ENCODE peak calls at places on chromosomes 12 and 14, in ten cellular contexts. K is fibroblast of pulmonary artery; B is A673; U is IMR-90; F is Jurkat, Clone E6-1; V is ascending aorta; A is HFF-Myc; H is CD8-positive, alpha-beta memory T cell; M is CD8-positive, alpha-beta T cell; I is pancreas. T is an unnamed sample.

GRCh38 chr12:122471324-122472226 is 29.2 kb downstream of the ZCCHC8 start:
- DNase-seq in K (peak), B (peak), U (peak), F (peak), V (no peak), A (peak), H (peak), M (no peak), I (no peak), T (peak)

GRCh38 chr12:98856897-98857540 is 211.9 kb downstream of the APAF1 start:
- DNase-seq in K (no peak), B (peak), U (no peak), F (no peak), V (no peak), A (no peak), H (no peak), M (no peak), I (no peak), T (no peak)

GRCh38 chr12:48601013-48601756 is 31.3 kb upstream of the LALBA start:
- DNase-seq in K (peak), B (peak), U (peak), F (no peak), V (no peak), A (peak), H (no peak), M (no peak), I (no peak), T (peak)

GRCh38 chr14:35965425-35965824 is 139.3 kb downstream of the BRMS1L start:
- DNase-seq in K (no peak), B (no peak), U (no peak), F (no peak), V (no peak), A (no peak), H (no peak), M (no peak), I (no peak), T (no peak)

GRCh38 chr12:74129702-74130101 is 407.9 kb upstream of the ATXN7L3B start:
- DNase-seq in K (no peak), B (no peak), U (no peak), F (no peak), V (no peak), A (no peak), H (no peak), M (no peak), I (no peak), T (no peak)

GRCh38 chr12:14883663-14884062 is 2.0 kb downstream of the MGP start:
- DNase-seq in K (no peak), B (no peak), U (no peak), F (no peak), V (no peak), A (no peak), H (no peak), M (no peak), I (no peak), T (no peak)

GRCh38 chr12:2876431-2877046 is 435 bp downstream of the FOXM1 start:
- DNase-seq in K (peak), B (peak), U (no peak), F (peak), V (no peak), A (no peak), H (no peak), M (peak), I (no peak), T (peak)

GRCh38 chr14:43165651-43166050 is 1341.4 kb downstream of the FSCB start:
- DNase-seq in K (peak), B (no peak), U (no peak), F (no peak), V (no peak), A (no peak), H (no peak), M (no peak), I (no peak), T (no peak)

GRCh38 chr12:54452628-54453027 is 20.8 kb downstream of the GTSF1 start:
- DNase-seq in K (no peak), B (no peak), U (no peak), F (no peak), V (no peak), A (no peak), H (no peak), M (no peak), I (no peak), T (no peak)

GRCh38 chr12:127162902-127163301 is 1104.1 kb upstream of the TMEM132C start:
- DNase-seq in K (peak), B (peak), U (peak), F (peak), V (no peak), A (peak), H (peak), M (peak), I (no peak), T (peak)

GRCh38 chr14:64671591-64671990 is 32.6 kb upstream of the PLEKHG3 start:
- DNase-seq in K (peak), B (peak), U (peak), F (peak), V (no peak), A (no peak), H (no peak), M (no peak), I (no peak), T (peak)

GRCh38 chr12:64480148-64480547 is 28.2 kb downstream of the TBK1 start:
- DNase-seq in K (no peak), B (no peak), U (peak), F (no peak), V (no peak), A (no peak), H (no peak), M (no peak), I (no peak), T (peak)

GRCh38 chr12:96587691-96588090 is 98.3 kb downstream of the CFAP54 start:
- DNase-seq in K (peak), B (no peak), U (peak), F (no peak), V (no peak), A (no peak), H (no peak), M (no peak), I (no peak), T (peak)

GRCh38 chr14:101497910-101498860 is 63.1 kb upstream of the DIO3 start:
- DNase-seq in K (no peak), B (no peak), U (no peak), F (no peak), V (no peak), A (no peak), H (no peak), M (no peak), I (peak), T (no peak)

GRCh38 chr14:39102265-39102968 is 618 bp downstream of the SEC23A start:
- DNase-seq in K (peak), B (peak), U (peak), F (no peak), V (no peak), A (no peak), H (no peak), M (no peak), I (no peak), T (peak)

GRCh38 chr12:26153421-26154154 is 28.8 kb upstream of the BHLHE41 start:
- DNase-seq in K (peak), B (peak), U (peak), F (no peak), V (no peak), A (peak), H (no peak), M (no peak), I (no peak), T (peak)

GRCh38 chr12:26492406-26492805 is 297.0 kb downstream of the SSPN start:
- DNase-seq in K (no peak), B (no peak), U (no peak), F (no peak), V (no peak), A (no peak), H (no peak), M (no peak), I (no peak), T (no peak)

GRCh38 chr14:72737560-72737943 is 156.3 kb downstream of the DPF3 start:
- DNase-seq in K (no peak), B (no peak), U (no peak), F (no peak), V (no peak), A (no peak), H (no peak), M (no peak), I (no peak), T (no peak)

GRCh38 chr12:114875323-114875722 is 191.3 kb upstream of the TBX3 start:
- DNase-seq in K (no peak), B (no peak), U (no peak), F (no peak), V (no peak), A (no peak), H (no peak), M (no peak), I (no peak), T (no peak)

GRCh38 chr12:51985136-51985835 is 21.5 kb upstream of the TAMALIN start:
- DNase-seq in K (no peak), B (no peak), U (no peak), F (no peak), V (no peak), A (no peak), H (no peak), M (no peak), I (no peak), T (no peak)

GRCh38 chr12:85569261-85569660 is 266.9 kb downstream of the RASSF9 start:
- DNase-seq in K (no peak), B (no peak), U (no peak), F (no peak), V (no peak), A (no peak), H (no peak), M (no peak), I (no peak), T (no peak)

GRCh38 chr12:114384746-114385145 is 21.2 kb downstream of the TBX5 start:
- DNase-seq in K (peak), B (no peak), U (no peak), F (no peak), V (no peak), A (no peak), H (no peak), M (no peak), I (no peak), T (no peak)

GRCh38 chr12:54411398-54412241 is 7.4 kb downstream of the ITGA5 start:
- DNase-seq in K (peak), B (peak), U (peak), F (no peak), V (peak), A (peak), H (peak), M (peak), I (no peak), T (peak)

GRCh38 chr14:69839017-69839416 is 40.2 kb upstream of the SMOC1 start:
- DNase-seq in K (no peak), B (no peak), U (no peak), F (no peak), V (no peak), A (no peak), H (no peak), M (no peak), I (no peak), T (no peak)

GRCh38 chr14:104924421-104925213 is at the start of gene PLD4:
- DNase-seq in K (no peak), B (no peak), U (no peak), F (no peak), V (no peak), A (no peak), H (no peak), M (no peak), I (peak), T (no peak)

GRCh38 chr12:65845751-65846537 is 21.7 kb downstream of the HMGA2 start:
- DNase-seq in K (no peak), B (no peak), U (peak), F (no peak), V (no peak), A (no peak), H (no peak), M (no peak), I (no peak), T (no peak)

GRCh38 chr12:52212701-52213540 is 20.1 kb upstream of the KRT7 start:
- DNase-seq in K (no peak), B (no peak), U (no peak), F (no peak), V (peak), A (no peak), H (peak), M (no peak), I (no peak), T (no peak)

GRCh38 chr12:4278582-4278939 is 5.0 kb downstream of the CCND2 start:
- DNase-seq in K (no peak), B (no peak), U (no peak), F (no peak), V (no peak), A (no peak), H (no peak), M (no peak), I (no peak), T (no peak)

GRCh38 chr14:78341827-78342389 is 171.7 kb downstream of the NRXN3 start:
- DNase-seq in K (no peak), B (no peak), U (no peak), F (no peak), V (no peak), A (no peak), H (no peak), M (no peak), I (no peak), T (no peak)

GRCh38 chr12:5432011-5432400 is at the start of gene NTF3:
- DNase-seq in K (peak), B (no peak), U (peak), F (peak), V (no peak), A (no peak), H (no peak), M (no peak), I (no peak), T (peak)

GRCh38 chr12:110677206-110677911 is 11.6 kb downstream of the HVCN1 start:
- DNase-seq in K (no peak), B (no peak), U (no peak), F (peak), V (no peak), A (no peak), H (no peak), M (peak), I (no peak), T (no peak)

GRCh38 chr12:92133795-92134637 is 11.6 kb downstream of the BTG1 start:
- DNase-seq in K (no peak), B (no peak), U (no peak), F (no peak), V (no peak), A (no peak), H (no peak), M (no peak), I (no peak), T (no peak)

GRCh38 chr12:30067156-30067555 is 283.4 kb upstream of the TMTC1 start:
- DNase-seq in K (peak), B (no peak), U (peak), F (no peak), V (no peak), A (no peak), H (no peak), M (no peak), I (no peak), T (peak)

GRCh38 chr12:52210186-52210924 is 18.5 kb upstream of the KRT80 start:
- DNase-seq in K (peak), B (no peak), U (peak), F (no peak), V (no peak), A (no peak), H (no peak), M (no peak), I (peak), T (peak)

GRCh38 chr12:26091837-26092236 is 33.0 kb downstream of the BHLHE41 start:
- DNase-seq in K (no peak), B (peak), U (no peak), F (no peak), V (no peak), A (no peak), H (no peak), M (no peak), I (no peak), T (no peak)

GRCh38 chr14:104333903-104334811 is 195.8 kb downstream of the KIF26A start:
- DNase-seq in K (no peak), B (no peak), U (no peak), F (no peak), V (no peak), A (no peak), H (no peak), M (no peak), I (peak), T (no peak)

GRCh38 chr12:124684496-124684895 is 117.1 kb upstream of the NCOR2 start:
- DNase-seq in K (no peak), B (no peak), U (peak), F (no peak), V (no peak), A (no peak), H (no peak), M (no peak), I (no peak), T (no peak)

GRCh38 chr12:124683725-124684124 is 116.3 kb upstream of the NCOR2 start:
- DNase-seq in K (no peak), B (no peak), U (no peak), F (no peak), V (no peak), A (no peak), H (no peak), M (no peak), I (no peak), T (no peak)

GRCh38 chr12:124686001-124686884 is 118.8 kb upstream of the NCOR2 start:
- DNase-seq in K (peak), B (peak), U (peak), F (no peak), V (no peak), A (no peak), H (no peak), M (no peak), I (no peak), T (peak)

GRCh38 chr12:124685689-124685993 is 118.2 kb upstream of the NCOR2 start:
- DNase-seq in K (no peak), B (no peak), U (no peak), F (no peak), V (no peak), A (no peak), H (no peak), M (no peak), I (no peak), T (no peak)

DNA sequence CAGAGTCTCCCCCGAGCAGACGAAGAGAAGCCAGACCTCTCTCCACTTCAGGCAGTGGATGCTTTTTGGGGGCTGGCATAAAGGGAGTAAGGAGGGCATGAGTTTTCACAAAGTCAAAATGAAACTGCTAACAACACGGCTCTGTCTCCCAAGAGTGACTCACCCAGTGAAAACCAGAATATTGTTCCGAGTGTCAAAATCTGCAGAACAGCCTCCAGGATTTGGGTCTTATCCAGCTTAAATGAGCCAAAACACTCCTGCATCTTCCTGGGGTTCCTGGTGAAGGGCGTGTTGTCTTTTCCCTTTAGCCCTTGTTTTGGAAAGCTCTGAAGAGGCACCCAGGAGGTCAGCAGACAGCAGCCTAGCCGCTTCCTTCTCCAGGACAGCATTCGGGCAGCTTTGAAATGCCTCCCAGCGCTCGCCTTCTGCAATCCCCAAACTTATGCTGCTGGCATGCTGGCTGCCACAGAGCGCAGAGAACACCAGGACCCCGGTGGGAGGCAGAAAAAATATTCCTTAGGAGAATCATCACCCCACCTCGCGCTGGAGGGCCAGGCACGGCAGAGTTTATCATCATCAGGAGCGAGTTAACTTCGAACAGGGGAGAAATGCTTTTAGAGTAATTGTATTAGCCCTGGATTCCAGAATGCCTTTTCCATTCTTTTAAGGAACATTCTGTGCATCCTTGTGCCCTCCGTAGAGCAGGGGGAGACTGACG is 117.7 kb upstream of the NCOR2 start:
- DNase-seq in K (peak), B (no peak), U (peak), F (no peak), V (no peak), A (peak), H (no peak), M (no peak), I (no peak), T (peak)
- H3K4me3 ChIP-seq in K (peak), B (peak), U (peak), F (no peak), V (peak), A (peak), H (no peak), M (no peak), I (no peak), T (peak)

DNA sequence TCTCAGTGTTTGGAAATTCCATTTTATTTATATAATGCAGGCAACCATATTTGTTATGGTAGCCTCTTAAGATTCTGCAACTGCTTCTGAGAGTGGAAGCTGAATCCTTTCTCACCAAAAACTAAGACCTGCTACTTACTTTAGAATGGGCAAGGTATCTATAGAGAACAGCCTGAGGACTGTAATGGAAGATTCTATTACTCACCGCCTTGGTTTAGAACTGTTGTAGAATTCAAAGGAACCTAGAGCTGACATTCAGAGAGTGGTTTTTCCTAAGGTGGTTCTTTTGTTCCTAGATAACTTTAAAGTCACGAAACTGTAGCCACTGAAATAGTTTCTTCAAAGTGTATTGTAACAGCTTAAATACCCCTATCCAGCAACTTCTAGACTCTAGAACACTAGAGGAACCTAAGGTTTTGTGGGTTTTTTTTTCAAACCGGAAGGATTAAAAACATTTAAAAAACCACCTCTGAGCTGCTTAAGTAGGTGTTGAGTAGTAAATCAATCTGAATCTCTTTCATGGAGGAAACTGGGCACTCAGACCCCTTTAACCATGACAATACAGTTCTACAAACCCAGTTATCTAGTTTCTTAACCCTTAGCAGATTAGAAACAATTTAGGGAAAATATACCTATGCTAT is 4.2 kb downstream of the TDP1 start:
- DNase-seq in K (no peak), B (no peak), U (no peak), F (peak), V (no peak), A (no peak), H (no peak), M (no peak), I (no peak), T (no peak)
- H3K4me3 ChIP-seq in K (no peak), B (no peak), U (no peak), F (no peak), V (no peak), A (no peak), H (peak), M (no peak), I (no peak), T (no peak)

DNA sequence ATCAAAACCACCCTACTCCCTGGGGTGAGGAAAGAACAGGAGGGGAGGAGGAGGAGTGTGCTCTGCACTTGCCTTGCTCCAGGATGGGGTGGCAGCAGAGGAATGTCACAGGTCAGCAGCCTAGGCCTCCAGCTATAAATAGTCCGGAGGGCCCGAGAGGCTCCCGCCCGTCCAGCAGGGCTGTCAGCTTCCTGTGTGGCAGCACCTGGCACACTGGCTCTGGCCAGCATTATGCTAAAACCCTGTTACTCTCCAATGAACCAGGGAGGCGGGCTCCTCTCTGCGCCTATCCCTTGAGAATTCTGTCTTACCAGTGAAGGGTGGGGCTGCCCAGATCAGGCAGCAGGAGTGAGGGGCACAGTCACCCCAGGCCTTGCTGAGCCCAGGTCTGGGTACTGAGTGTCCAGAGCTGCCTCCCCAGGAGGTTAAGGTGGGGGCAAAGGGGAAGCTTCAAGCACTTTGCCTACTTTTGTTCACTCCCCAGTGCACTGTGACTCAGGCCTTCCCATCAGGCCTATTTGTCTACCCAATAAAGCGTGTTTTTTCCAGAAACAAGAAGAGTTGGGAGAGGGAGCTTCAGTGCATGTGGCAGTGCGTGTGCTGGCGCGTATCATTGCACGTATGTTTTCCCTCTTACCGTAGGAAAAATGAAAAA is 1.1 kb upstream of the COX14 start:
- DNase-seq in K (no peak), B (peak), U (peak), F (no peak), V (peak), A (no peak), H (no peak), M (no peak), I (no peak), T (peak)
- H3K4me3 ChIP-seq in K (no peak), B (peak), U (no peak), F (no peak), V (peak), A (peak), H (peak), M (peak), I (no peak), T (peak)

GRCh38 chr14:37436519-37436918 is 158.5 kb downstream of the FOXA1 start:
- DNase-seq in K (no peak), B (no peak), U (no peak), F (no peak), V (no peak), A (no peak), H (no peak), M (no peak), I (no peak), T (no peak)
- H3K4me3 ChIP-seq in K (no peak), B (no peak), U (no peak), F (no peak), V (no peak), A (no peak), H (no peak), M (no peak), I (no peak), T (no peak)

T was measured in foreskin fibroblast.